ENCODE peak calls at places on chromosomes 3 and 15, in eight cellular contexts. V, C, W, M, S, F, R and J are unnamed samples.

GRCh38 chr3:101732240-101732641 is 7.8 kb downstream of the CEP97 start:
- DNase-seq in V (no peak), C (no peak), W (no peak), M (no peak), S (no peak), F (no peak), R (no peak), J (no peak)

GRCh38 chr3:61743686-61744242 is 182.4 kb downstream of the PTPRG start:
- DNase-seq in V (no peak), C (no peak), W (no peak), M (no peak), S (no peak), F (no peak), R (no peak), J (no peak)

GRCh38 chr3:62607287-62608029 is 234.1 kb upstream of the FEZF2 start:
- DNase-seq in V (no peak), C (peak), W (no peak), M (peak), S (no peak), F (no peak), R (peak), J (peak)

GRCh38 chr3:149142647-149143046 is 13.2 kb downstream of the HPS3 start:
- DNase-seq in V (no peak), C (no peak), W (no peak), M (no peak), S (no peak), F (no peak), R (no peak), J (no peak)

GRCh38 chr15:86347245-86347644 is 267.6 kb downstream of the AGBL1 start:
- DNase-seq in V (no peak), C (no peak), W (no peak), M (no peak), S (no peak), F (no peak), R (no peak), J (no peak)

GRCh38 chr3:116473602-116474001 is 28.3 kb upstream of the LSAMP start:
- DNase-seq in V (no peak), C (peak), W (no peak), M (peak), S (no peak), F (no peak), R (peak), J (no peak)

GRCh38 chr3:174223611-174224010 is 635.5 kb upstream of the NAALADL2 start:
- DNase-seq in V (no peak), C (no peak), W (no peak), M (no peak), S (no peak), F (no peak), R (no peak), J (no peak)

GRCh38 chr15:82552861-82553260 is 12.6 kb upstream of the RPS17 start:
- DNase-seq in V (peak), C (no peak), W (no peak), M (no peak), S (no peak), F (no peak), R (no peak), J (no peak)

GRCh38 chr15:91803260-91803659 is 50.2 kb upstream of the SLCO3A1 start:
- DNase-seq in V (no peak), C (no peak), W (no peak), M (no peak), S (no peak), F (no peak), R (no peak), J (no peak)

GRCh38 chr3:194313642-194314430 is 37.3 kb downstream of the CPN2 start:
- DNase-seq in V (peak), C (peak), W (no peak), M (peak), S (no peak), F (no peak), R (peak), J (peak)

GRCh38 chr3:169104541-169104940 is 559.0 kb downstream of the MECOM start:
- DNase-seq in V (no peak), C (peak), W (no peak), M (peak), S (no peak), F (no peak), R (peak), J (no peak)

GRCh38 chr3:197353867-197354180 is 55.4 kb upstream of the DLG1 start:
- DNase-seq in V (no peak), C (no peak), W (no peak), M (peak), S (no peak), F (no peak), R (peak), J (peak)

GRCh38 chr3:14258906-14259904 is 80.6 kb downstream of the LSM3 start:
- DNase-seq in V (no peak), C (no peak), W (no peak), M (no peak), S (no peak), F (no peak), R (no peak), J (no peak)

GRCh38 chr15:74889882-74890768 is at the start of gene MPI:
- DNase-seq in V (peak), C (peak), W (peak), M (peak), S (peak), F (peak), R (peak), J (peak)

GRCh38 chr3:55189359-55189801 is 261.5 kb upstream of the LRTM1 start:
- DNase-seq in V (no peak), C (peak), W (no peak), M (peak), S (no peak), F (no peak), R (no peak), J (no peak)

GRCh38 chr3:13391308-13391707 is 28.8 kb downstream of the NUP210 start:
- DNase-seq in V (no peak), C (no peak), W (no peak), M (no peak), S (no peak), F (no peak), R (no peak), J (no peak)